ENCODE peak calls at places on chromosomes 13 and 19, in five cellular contexts. E is GM10248, I is HCT116, J is foreskin keratinocyte, Y is IMR-90. O is an unnamed sample.

GRCh38 chr19:7119582-7119981 is 50.1 kb downstream of the ZNF557 start:
- DNase-seq in I (no peak), Y (no peak), J (no peak), E (no peak), O (no peak)

GRCh38 chr13:41231786-41232185 is 31.6 kb downstream of the MTRF1 start:
- DNase-seq in J (no peak), I (no peak), E (no peak), Y (peak), O (no peak)

GRCh38 chr19:3073159-3073563 is 10.9 kb upstream of the TLE5 start:
- DNase-seq in I (peak), J (no peak), E (no peak), Y (peak), O (no peak)

GRCh38 chr19:35226748-35227147 is 1.8 kb downstream of the FAM187B start:
- DNase-seq in I (no peak), J (no peak), E (no peak), Y (no peak), O (peak)

GRCh38 chr19:3837922-3838321 is 30.9 kb downstream of the ZFR2 start:
- DNase-seq in Y (no peak), E (no peak), I (no peak), J (no peak), O (no peak)

GRCh38 chr19:4539697-4540581 is at the start of gene LRG1:
- DNase-seq in E (peak), J (no peak), I (no peak), Y (no peak), O (no peak)

GRCh38 chr13:75870397-75870801 is 234.3 kb downstream of the LMO7 start:
- DNase-seq in Y (peak), E (peak), J (no peak), I (no peak), O (no peak)

GRCh38 chr19:48975947-48976847 is 11.1 kb downstream of the FTL start:
- DNase-seq in I (no peak), J (no peak), E (no peak), Y (no peak), O (no peak)

GRCh38 chr19:4877753-4878490 is 10.5 kb upstream of the PLIN3 start:
- DNase-seq in Y (no peak), I (no peak), J (no peak), E (no peak), O (no peak)

GRCh38 chr13:64505511-64505910 is 2724.6 kb downstream of the PCDH9 start:
- DNase-seq in E (no peak), J (peak), Y (peak), I (no peak), O (no peak)

GRCh38 chr13:72970956-72971355 is 87.8 kb upstream of the KLF5 start:
- DNase-seq in J (peak), E (no peak), I (no peak), Y (peak), O (no peak)

GRCh38 chr13:26584713-26585112 is 27.2 kb downstream of the WASF3 start:
- DNase-seq in I (no peak), J (peak), E (no peak), Y (peak), O (no peak)

GRCh38 chr13:74040200-74040599 is 94.0 kb downstream of the KLF12 start:
- DNase-seq in Y (peak), I (peak), E (peak), J (no peak), O (no peak)

GRCh38 chr13:113273856-113274590 is 23.0 kb upstream of the LAMP1 start:
- DNase-seq in J (peak), E (no peak), I (no peak), Y (peak), O (no peak)

GRCh38 chr13:109654341-109655205 is 131.8 kb downstream of the IRS2 start:
- DNase-seq in E (no peak), Y (no peak), J (no peak), I (no peak), O (no peak)

GRCh38 chr19:33804021-33804799 is 7.5 kb downstream of the KCTD15 start:
- DNase-seq in I (no peak), E (no peak), Y (peak), J (peak), O (no peak)

GRCh38 chr13:102645701-102646100 is 48.9 kb downstream of the TPP2 start:
- DNase-seq in I (no peak), E (no peak), Y (no peak), J (no peak), O (no peak)

GRCh38 chr19:51368366-51369282 is at the start of gene CLDND2:
- DNase-seq in E (no peak), J (no peak), Y (no peak), I (no peak), O (no peak)

GRCh38 chr19:409006-409514 is at the start of gene C2CD4C:
- DNase-seq in E (no peak), I (no peak), J (no peak), Y (no peak), O (no peak)

GRCh38 chr19:46204008-46204407 is 25.5 kb upstream of the IGFL1 start:
- DNase-seq in Y (no peak), I (no peak), J (no peak), E (no peak), O (no peak)

GRCh38 chr19:3075605-3076431 is 13.5 kb upstream of the TLE5 start:
- DNase-seq in E (peak), I (no peak), Y (no peak), J (no peak), O (peak)

GRCh38 chr19:46637224-46637623 is 1.2 kb upstream of the GNG8 start:
- DNase-seq in J (no peak), E (no peak), I (no peak), Y (no peak), O (no peak)

GRCh38 chr13:79933389-79933788 is 407.5 kb downstream of the SPRY2 start:
- DNase-seq in E (no peak), I (no peak), Y (no peak), J (no peak), O (no peak)

GRCh38 chr13:47159853-47160550 is 263.1 kb upstream of the HTR2A start:
- DNase-seq in Y (no peak), J (no peak), I (no peak), E (no peak), O (no peak)

GRCh38 chr13:35891973-35892441 is 239.2 kb downstream of the DCLK1 start:
- DNase-seq in I (no peak), J (peak), E (no peak), Y (peak), O (no peak)

GRCh38 chr13:110625771-110626321 is 10.5 kb downstream of the NAXD start:
- DNase-seq in J (no peak), I (no peak), Y (no peak), E (no peak), O (no peak)

GRCh38 chr19:12745166-12745897 is 6.3 kb upstream of the BEST2 start:
- DNase-seq in Y (no peak), E (no peak), J (no peak), I (no peak), O (no peak)

GRCh38 chr13:45051315-45051714 is 62.0 kb downstream of the GPALPP1 start:
- DNase-seq in J (no peak), I (no peak), E (no peak), Y (no peak), O (no peak)
- TF ChIP-seq CTCF in J (no peak), I (no peak), E (no peak), Y (no peak), O (no peak)

DNA sequence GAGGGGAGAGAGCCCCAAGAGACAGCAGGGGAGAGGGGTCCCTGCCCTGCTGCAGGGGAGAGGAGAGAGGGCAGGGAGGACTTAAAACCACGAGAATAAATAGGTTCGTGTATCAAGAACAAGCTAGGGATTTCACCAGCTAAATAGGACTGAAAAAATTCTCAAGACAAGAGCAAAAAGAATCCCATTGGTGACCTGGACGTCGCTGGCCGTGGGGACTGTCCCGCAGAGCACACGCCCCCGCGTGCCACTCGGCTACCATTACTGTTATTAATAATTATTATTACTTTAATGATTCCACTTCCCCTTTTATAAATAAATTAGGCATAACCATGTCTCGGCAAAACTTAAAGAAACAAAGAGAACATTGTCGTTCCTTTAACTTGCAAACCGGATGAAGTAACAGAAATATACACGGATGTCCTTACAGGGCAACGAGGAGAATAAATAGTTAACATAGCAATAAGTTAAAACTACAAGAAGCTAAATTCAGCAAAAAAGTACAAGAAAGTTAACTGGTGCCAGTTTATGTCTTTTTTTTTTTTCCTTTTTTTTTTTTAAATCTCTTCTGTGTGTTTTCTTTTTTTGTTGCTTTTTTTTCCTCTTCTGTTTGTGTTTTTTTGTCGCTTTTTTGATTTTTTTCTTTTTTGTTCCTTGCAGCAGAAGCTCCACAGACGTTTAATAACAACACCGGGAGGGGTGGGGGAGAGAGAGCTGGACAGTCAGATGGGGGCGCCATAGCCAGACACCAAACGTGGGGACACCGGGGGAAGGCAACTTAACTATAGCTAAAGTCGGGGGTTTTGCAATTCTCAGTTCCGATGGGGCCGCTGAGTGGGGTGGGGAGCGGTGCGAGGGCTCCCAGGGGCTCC is 16.7 kb downstream of the PRKCSH start:
- DNase-seq in I (no peak), J (no peak), Y (no peak), E (peak), O (no peak)
- TF ChIP-seq CTCF in I (no peak), J (no peak), Y (peak), E (peak), O (no peak)

GRCh38 chr19:54391589-54392061 is 23.6 kb upstream of the TTYH1 start:
- DNase-seq in I (no peak), J (no peak), E (no peak), Y (no peak), O (no peak)
- TF ChIP-seq CTCF in I (peak), J (peak), E (no peak), Y (no peak), O (no peak)

GRCh38 chr13:29454931-29455481 is 140.5 kb downstream of the SLC7A1 start:
- DNase-seq in J (peak), I (peak), Y (peak), E (peak), O (no peak)
- TF ChIP-seq CTCF in J (peak), I (peak), Y (peak), E (peak), O (no peak)